ENCODE peak calls at places on chromosomes 1 and 21, in seven cellular contexts. G is activated gamma-delta T cell treated with Interleukin-2 at 50 U/mL for 16 hours; M is CD4-positive, alpha-beta T cell; A is amygdala; W is activated CD8-positive, alpha-beta memory T cell treated with anti-CD3 and anti-CD28 coated beads for 1 hour; R is AG09309; K is cardiac fibroblast. U is an unnamed sample.

GRCh38 chr1:215166886-215167285 is 84.3 kb downstream of the KCNK2 start:
- DNase-seq in A (no peak), R (no peak), G (no peak), K (no peak), M (no peak), W (no peak), U (no peak)

GRCh38 chr1:50570064-50570463 is 146.8 kb upstream of the DMRTA2 start:
- DNase-seq in W (no peak), K (peak), R (no peak), M (no peak), G (no peak), A (no peak), U (no peak)

GRCh38 chr1:217982711-217983405 is 302.2 kb upstream of the RRP15 start:
- DNase-seq in K (no peak), A (no peak), R (no peak), G (no peak), M (no peak), W (no peak), U (no peak)

GRCh38 chr1:14808768-14809167 is 210.3 kb downstream of the KAZN start:
- DNase-seq in G (no peak), A (no peak), R (no peak), M (no peak), W (no peak), K (no peak), U (no peak)

GRCh38 chr1:159999204-159999603 is 32.6 kb downstream of the PIGM start:
- DNase-seq in W (no peak), K (peak), R (no peak), M (no peak), A (no peak), G (no peak), U (no peak)

GRCh38 chr1:99557556-99558256 is 88.2 kb upstream of the PALMD start:
- DNase-seq in A (no peak), R (peak), K (peak), M (no peak), G (no peak), W (no peak), U (no peak)

GRCh38 chr21:21806711-21807597 is 808.7 kb downstream of the NCAM2 start:
- DNase-seq in R (no peak), G (no peak), M (no peak), K (no peak), W (no peak), A (no peak), U (no peak)

GRCh38 chr1:236058141-236058626 is 6.7 kb downstream of the NID1 start:
- DNase-seq in M (no peak), A (no peak), W (no peak), G (no peak), R (no peak), K (peak), U (no peak)

GRCh38 chr1:212179394-212180076 is 105.7 kb upstream of the PPP2R5A start:
- DNase-seq in K (peak), G (no peak), R (peak), A (no peak), W (no peak), M (no peak), U (no peak)

GRCh38 chr1:235291599-235291998 is 36.4 kb downstream of the ARID4B start:
- DNase-seq in M (no peak), R (no peak), A (no peak), G (no peak), W (no peak), K (no peak), U (no peak)

GRCh38 chr1:7884757-7885156 is 31.9 kb upstream of the UTS2 start:
- DNase-seq in G (no peak), A (no peak), M (no peak), K (no peak), R (no peak), W (no peak), U (no peak)

GRCh38 chr1:165696625-165697100 is 1.7 kb downstream of the ALDH9A1 start:
- DNase-seq in M (no peak), R (peak), K (peak), A (no peak), G (no peak), W (no peak), U (no peak)

U was measured in left colon.